ENCODE peak calls at places on chromosomes 12 and 14, in four cellular contexts. Y is C1 segment of cervical spinal cord, K is AG09319, G is hippocampal formation. O is an unnamed sample.

GRCh38 chr14:22159049-22159448 is 430.0 kb downstream of the DAD1 start:
- DNase-seq in G (no peak), Y (no peak), K (no peak), O (no peak)

GRCh38 chr14:61567838-61568571 is 127.3 kb upstream of the HIF1A start:
- DNase-seq in G (no peak), K (no peak), Y (no peak), O (no peak)

GRCh38 chr14:52840916-52841315 is 49.5 kb upstream of the GNPNAT1 start:
- DNase-seq in Y (peak), K (no peak), G (peak), O (no peak)

GRCh38 chr12:51821423-51822260 is 26.9 kb downstream of the FIGNL2 start:
- DNase-seq in Y (no peak), G (no peak), K (no peak), O (no peak)

GRCh38 chr12:4353785-4354208 is 25.7 kb downstream of the FGF23 start:
- DNase-seq in Y (no peak), G (peak), K (no peak), O (no peak)

GRCh38 chr14:23487216-23487615 is 17.7 kb downstream of the NGDN start:
- DNase-seq in K (no peak), Y (no peak), G (peak), O (no peak)

GRCh38 chr12:29782821-29783772 is 645 bp downstream of the TMTC1 start:
- DNase-seq in K (no peak), G (no peak), Y (peak), O (no peak)

GRCh38 chr12:32332446-32332845 is 66.9 kb upstream of the FGD4 start:
- DNase-seq in Y (no peak), G (no peak), K (no peak), O (peak)

GRCh38 chr12:109573914-109574244 is 285 bp downstream of the MVK start:
- DNase-seq in G (no peak), K (no peak), Y (no peak), O (no peak)

GRCh38 chr12:47023311-47023710 is 56.1 kb upstream of the PCED1B start:
- DNase-seq in G (no peak), K (no peak), Y (no peak), O (no peak)

GRCh38 chr12:30482650-30483049 is 213.0 kb downstream of the IPO8 start:
- DNase-seq in G (no peak), K (no peak), Y (no peak), O (no peak)

GRCh38 chr14:69968151-69968550 is 88.9 kb downstream of the SMOC1 start:
- DNase-seq in K (no peak), G (no peak), Y (no peak), O (no peak)

GRCh38 chr12:49901986-49902385 is 1.7 kb downstream of the FAIM2 start:
- DNase-seq in G (no peak), K (no peak), Y (no peak), O (no peak)

GRCh38 chr14:104171029-104171697 is 32.8 kb downstream of the KIF26A start:
- DNase-seq in G (no peak), Y (no peak), K (no peak), O (no peak)

GRCh38 chr12:75329918-75330826 is at the start of gene CAPS2:
- DNase-seq in K (peak), G (peak), Y (peak), O (peak)

GRCh38 chr14:71467419-71467818 is 464.8 kb upstream of the RGS6 start:
- DNase-seq in G (no peak), K (no peak), Y (no peak), O (no peak)

GRCh38 chr12:4745249-4745648 is 25.0 kb downstream of the GALNT8 start:
- DNase-seq in G (no peak), Y (no peak), K (no peak), O (no peak)

GRCh38 chr14:48792376-48793024 is 793.7 kb downstream of the RPS29 start:
- DNase-seq in Y (no peak), K (no peak), G (no peak), O (no peak)

GRCh38 chr14:64671591-64671990 is 32.6 kb upstream of the PLEKHG3 start:
- DNase-seq in K (peak), G (peak), Y (no peak), O (peak)

GRCh38 chr12:20444595-20445170 is 76.3 kb downstream of the PDE3A start:
- DNase-seq in Y (no peak), K (no peak), G (no peak), O (no peak)

GRCh38 chr12:64781374-64782029 is 22.3 kb upstream of the GNS start:
- DNase-seq in G (no peak), K (no peak), Y (no peak), O (no peak)

GRCh38 chr14:80146941-80147340 is 64.4 kb downstream of the DIO2 start:
- DNase-seq in G (no peak), K (no peak), Y (no peak), O (no peak)

GRCh38 chr14:37340353-37340752 is 142.6 kb downstream of the MIPOL1 start:
- DNase-seq in K (no peak), G (no peak), Y (no peak), O (no peak)

GRCh38 chr12:125742413-125742812 is 677.2 kb downstream of the AACS start:
- DNase-seq in Y (no peak), G (peak), K (no peak), O (no peak)

GRCh38 chr12:67452119-67452805 is 183.1 kb downstream of the CAND1 start:
- DNase-seq in Y (no peak), K (no peak), G (no peak), O (no peak)

GRCh38 chr12:111204684-111205305 is 164.1 kb downstream of the PHETA1 start:
- DNase-seq in K (no peak), G (no peak), Y (no peak), O (no peak)

GRCh38 chr12:49791700-49792099 is 36.5 kb downstream of the NCKAP5L start:
- DNase-seq in K (no peak), Y (no peak), G (no peak), O (no peak)

GRCh38 chr14:23551266-23552028 is at the start of gene ZFHX2:
- DNase-seq in K (no peak), Y (peak), G (peak), O (peak)

GRCh38 chr12:64461634-64462414 is 9.9 kb downstream of the TBK1 start:
- DNase-seq in K (peak), G (no peak), Y (no peak), O (no peak)